ENCODE peak calls at places on chromosomes 7 and 10, in nine cellular contexts. P is SJSA1, A is SK-N-SH, E is uterus, S is GM23248, O is neural progenitor cell, K is right lobe of liver, U is small intestine, G is upper lobe of right lung. V is an unnamed sample. For H3K27me3 and H3K4me1, the result is how much of the 10 kb centered on the place peaks cover.

GRCh38 chr7:7183061-7183832 is 903 bp downstream of the C1GALT1 start:
- DNase-seq in K (peak), G (peak), U (peak), E (no peak), S (peak), O (peak), A (peak), P (no peak), V (peak)

GRCh38 chr7:79317728-79318127 is 135.7 kb downstream of the MAGI2 start:
- DNase-seq in A (no peak), G (no peak), U (no peak), K (no peak), E (no peak), O (peak), S (peak), P (peak), V (no peak)

GRCh38 chr10:1726861-1727260 is 10.5 kb downstream of the ADARB2 start:
- DNase-seq in A (no peak), K (no peak), S (no peak), G (no peak), E (no peak), O (no peak), P (no peak), U (no peak), V (no peak)

GRCh38 chr7:101858437-101859385 is 41.3 kb downstream of the CUX1 start:
- DNase-seq in K (no peak), P (no peak), S (no peak), A (no peak), U (no peak), G (no peak), E (peak), O (no peak), V (peak)

GRCh38 chr10:49359349-49360231 is 36.3 kb downstream of the DRGX start:
- DNase-seq in U (no peak), E (no peak), S (peak), K (no peak), G (no peak), O (no peak), P (peak), A (peak), V (no peak)

GRCh38 chr10:102517553-102517952 is 13.8 kb downstream of the SUFU start:
- DNase-seq in O (no peak), P (no peak), K (no peak), U (no peak), E (no peak), G (no peak), S (peak), A (no peak), V (no peak)

GRCh38 chr7:120926943-120927346 is 23.6 kb upstream of the ING3 start:
- DNase-seq in K (no peak), A (no peak), O (no peak), G (no peak), S (no peak), P (no peak), U (no peak), E (no peak), V (no peak)

GRCh38 chr10:86970887-86971145 is 2.5 kb downstream of the ADIRF start:
- DNase-seq in O (peak), K (no peak), A (peak), U (no peak), P (no peak), G (no peak), S (no peak), E (no peak), V (no peak)

GRCh38 chr7:36295090-36295489 is 94.6 kb upstream of the ANLN start:
- DNase-seq in E (no peak), P (no peak), G (no peak), A (no peak), U (no peak), K (no peak), S (no peak), O (no peak), V (no peak)

GRCh38 chr10:77640167-77640566 is 2.6 kb upstream of the KCNMA1 start:
- DNase-seq in O (no peak), A (no peak), U (no peak), P (no peak), K (no peak), E (no peak), G (no peak), S (no peak), V (no peak)
- H3K27me3 ChIP-seq in O (half or more), A (under half), U (under half), P (under half), K (under half), E (under half), G (under half), S (under half), V (under half)

GRCh38 chr7:22220947-22221346 is 136.0 kb downstream of the RAPGEF5 start:
- DNase-seq in G (no peak), E (no peak), U (no peak), P (no peak), K (no peak), O (no peak), A (no peak), S (no peak), V (no peak)
- H3K4me1 ChIP-seq in G (under half), E (under half), U (under half), P (under half), K (under half), O (under half), A (under half), S (under half), V (under half)

GRCh38 chr7:21547511-21547910 is 4.7 kb downstream of the DNAH11 start:
- DNase-seq in S (no peak), K (no peak), A (no peak), G (no peak), U (no peak), E (no peak), P (no peak), O (no peak), V (no peak)

GRCh38 chr7:21544303-21544656 is 1.4 kb downstream of the DNAH11 start:
- DNase-seq in A (no peak), G (no peak), P (no peak), S (no peak), O (no peak), E (no peak), K (no peak), U (no peak), V (no peak)

GRCh38 chr7:21550821-21551531 is 8.1 kb downstream of the DNAH11 start:
- DNase-seq in E (no peak), K (no peak), P (no peak), G (no peak), A (no peak), S (no peak), O (peak), U (no peak), V (no peak)

GRCh38 chr7:21550076-21550475 is 7.2 kb downstream of the DNAH11 start:
- DNase-seq in K (no peak), O (no peak), P (no peak), G (no peak), E (no peak), U (no peak), S (no peak), A (no peak), V (no peak)

GRCh38 chr7:21548491-21548890 is 5.7 kb downstream of the DNAH11 start:
- DNase-seq in K (no peak), O (no peak), P (no peak), U (no peak), G (no peak), A (no peak), S (no peak), E (no peak), V (no peak)
- H3K27me3 ChIP-seq in K (under half), O (under half), P (under half), U (under half), G (under half), A (under half), S (under half), E (under half), V (under half)

GRCh38 chr7:70171369-70171768 is 573.1 kb downstream of the AUTS2 start:
- DNase-seq in E (no peak), U (no peak), S (no peak), A (no peak), P (no peak), K (no peak), O (no peak), G (no peak), V (no peak)

GRCh38 chr7:70165477-70166170 is 567.3 kb downstream of the AUTS2 start:
- DNase-seq in S (no peak), O (no peak), U (no peak), P (no peak), E (no peak), G (no peak), A (no peak), K (no peak), V (no peak)
- H3K4me1 ChIP-seq in S (under half), O (under half), U (under half), P (under half), E (under half), G (under half), A (under half), K (under half), V (under half)

DNA sequence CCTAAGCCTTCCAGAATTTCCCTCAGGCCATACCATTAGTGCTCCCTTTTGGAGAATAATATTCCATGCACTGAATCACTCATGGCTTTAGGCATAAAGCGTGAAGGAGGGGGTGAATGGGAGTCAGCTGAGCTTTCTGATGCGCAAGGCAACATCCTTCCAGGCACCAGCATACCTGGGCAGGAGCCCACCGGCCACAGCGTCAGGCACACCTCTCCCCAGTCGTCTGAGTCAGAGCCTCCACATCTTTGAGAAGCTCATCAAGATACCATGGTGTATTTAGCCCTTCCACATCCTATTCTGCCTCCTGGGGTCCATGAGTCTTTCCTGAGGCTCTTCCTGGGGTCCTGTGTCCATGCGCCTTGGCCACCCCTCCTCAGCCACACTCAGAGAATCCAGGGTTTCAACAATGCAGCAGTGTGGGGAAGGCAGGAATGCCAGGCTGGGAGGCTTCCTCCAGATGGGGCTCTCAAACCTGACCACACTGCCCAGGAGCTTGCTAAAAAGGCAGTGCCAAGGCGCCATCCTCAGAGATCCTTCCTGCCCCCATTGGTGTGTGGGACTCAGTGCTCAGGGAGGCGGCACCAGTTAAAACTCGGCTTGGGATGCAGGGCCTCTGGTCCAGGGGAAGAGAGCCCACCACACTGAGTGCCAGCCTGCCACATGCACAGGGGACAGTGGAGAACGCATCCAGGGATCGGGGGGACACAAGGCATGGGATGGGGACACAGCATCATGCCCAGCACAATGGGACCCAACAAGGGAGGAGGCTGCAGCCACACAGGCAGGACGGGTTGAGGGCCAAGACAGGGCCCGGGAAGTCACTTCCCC is 31.6 kb downstream of the RASGEF1A start:
- DNase-seq in U (no peak), G (peak), O (no peak), K (peak), S (no peak), A (no peak), E (no peak), P (peak), V (peak)
- H3K27me3 ChIP-seq in U (under half), G (under half), O (under half), K (under half), S (under half), A (under half), E (under half), P (under half), V (under half)

GRCh38 chr10:113085776-113086175 is 135.7 kb downstream of the TCF7L2 start:
- DNase-seq in S (no peak), G (no peak), P (no peak), E (no peak), O (no peak), U (no peak), A (no peak), K (no peak), V (no peak)
- H3K4me1 ChIP-seq in S (under half), G (under half), P (under half), E (under half), O (under half), U (under half), A (under half), K (under half), V (under half)

GRCh38 chr7:31458203-31458602 is 55.7 kb upstream of the ITPRID1 start:
- DNase-seq in P (no peak), U (no peak), S (no peak), K (no peak), O (no peak), G (no peak), E (no peak), A (no peak), V (no peak)

DNA sequence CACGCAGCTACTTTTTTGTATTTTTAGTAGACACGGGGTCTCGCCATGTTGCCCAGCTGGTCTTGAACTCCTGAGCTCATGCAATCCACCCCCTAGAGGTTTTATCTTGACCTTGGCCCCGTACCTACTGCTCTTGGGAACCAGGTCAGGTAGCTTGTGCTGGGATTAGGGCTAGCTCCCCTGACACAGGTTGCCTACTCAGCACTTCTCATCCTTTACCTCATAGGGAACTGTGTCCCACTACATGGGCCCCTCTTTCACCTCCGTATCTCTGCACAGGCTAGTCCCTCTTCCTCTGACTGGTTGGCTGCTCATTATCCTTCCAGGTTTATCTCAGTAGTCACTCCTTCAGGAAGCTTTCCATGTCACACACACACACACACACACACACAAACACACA is 58.0 kb upstream of the ITPRID1 start:
- DNase-seq in U (no peak), A (no peak), E (no peak), S (no peak), O (no peak), P (no peak), K (no peak), G (no peak), V (no peak)
- H3K27me3 ChIP-seq in U (under half), A (under half), E (under half), S (under half), O (under half), P (under half), K (under half), G (under half), V (under half)

GRCh38 chr7:47485640-47486435 is 96.1 kb downstream of the TNS3 start:
- DNase-seq in K (peak), O (no peak), P (no peak), G (no peak), A (no peak), U (peak), S (peak), E (no peak), V (peak)
- H3K4me1 ChIP-seq in K (under half), O (under half), P (half or more), G (under half), A (under half), U (under half), S (under half), E (under half), V (half or more)

V was measured in body of pancreas.